ENCODE peak calls at places on chromosomes 11 and 22, in nine cellular contexts. S, D, Y, B, Q, X, P, L and H are unnamed samples.

GRCh38 chr11:71331631-71332030 is 79.3 kb upstream of the SHANK2 start:
- DNase-seq in S (no peak), D (no peak), Y (no peak), B (no peak), Q (no peak), X (no peak), P (no peak), L (no peak), H (no peak)

GRCh38 chr22:23696326-23696851 is 5.6 kb downstream of the RGL4 start:
- DNase-seq in S (no peak), D (no peak), Y (peak), B (no peak), Q (no peak), X (no peak), P (no peak), L (no peak), H (no peak)

GRCh38 chr22:17665248-17665647 is 26.7 kb downstream of the BCL2L13 start:
- DNase-seq in S (no peak), D (no peak), Y (no peak), B (no peak), Q (no peak), X (no peak), P (no peak), L (no peak), H (no peak)

GRCh38 chr11:35546317-35546716 is 20.9 kb upstream of the PAMR1 start:
- DNase-seq in S (no peak), D (no peak), Y (no peak), B (no peak), Q (no peak), X (no peak), P (no peak), L (no peak), H (no peak)

GRCh38 chr11:110182886-110183285 is 89.7 kb downstream of the ZC3H12C start:
- DNase-seq in S (no peak), D (peak), Y (no peak), B (no peak), Q (no peak), X (no peak), P (no peak), L (peak), H (peak)

GRCh38 chr11:81644239-81644840 is 1089.3 kb downstream of the FAM181B start:
- DNase-seq in S (peak), D (peak), Y (peak), B (peak), Q (no peak), X (peak), P (peak), L (no peak), H (peak)

GRCh38 chr11:46279393-46280099 is 2.1 kb downstream of the CREB3L1 start:
- DNase-seq in S (peak), D (no peak), Y (no peak), B (peak), Q (peak), X (no peak), P (peak), L (peak), H (no peak)

GRCh38 chr11:70073188-70073817 is 4.8 kb upstream of the ANO1 start:
- DNase-seq in S (no peak), D (no peak), Y (no peak), B (no peak), Q (no peak), X (no peak), P (no peak), L (peak), H (no peak)

GRCh38 chr22:22751043-22751603 is 106.7 kb downstream of the GGTLC2 start:
- DNase-seq in S (no peak), D (no peak), Y (no peak), B (no peak), Q (no peak), X (no peak), P (no peak), L (no peak), H (no peak)

GRCh38 chr11:68282141-68282860 is 10.5 kb upstream of the C11orf24 start:
- DNase-seq in S (no peak), D (no peak), Y (peak), B (no peak), Q (no peak), X (no peak), P (no peak), L (peak), H (no peak)

GRCh38 chr22:39384750-39385480 is 14.7 kb upstream of the TAB1 start:
- DNase-seq in S (no peak), D (no peak), Y (no peak), B (no peak), Q (no peak), X (no peak), P (no peak), L (peak), H (no peak)

GRCh38 chr11:62392506-62392905 is 26.3 kb upstream of the SCGB1A1 start:
- DNase-seq in S (no peak), D (no peak), Y (no peak), B (no peak), Q (no peak), X (no peak), P (no peak), L (no peak), H (no peak)

GRCh38 chr22:24146791-24147353 is 34.4 kb upstream of the SUSD2 start:
- DNase-seq in S (no peak), D (peak), Y (no peak), B (peak), Q (peak), X (peak), P (no peak), L (peak), H (no peak)

GRCh38 chr22:47082505-47082904 is 320.1 kb downstream of the TBC1D22A start:
- DNase-seq in S (no peak), D (no peak), Y (no peak), B (no peak), Q (no peak), X (no peak), P (no peak), L (no peak), H (no peak)

GRCh38 chr11:125799808-125800207 is 11.9 kb downstream of the PATE3 start:
- DNase-seq in S (no peak), D (no peak), Y (no peak), B (no peak), Q (no peak), X (no peak), P (no peak), L (no peak), H (no peak)

GRCh38 chr11:132078230-132078629 is 707.8 kb downstream of the NTM start:
- DNase-seq in S (no peak), D (no peak), Y (no peak), B (no peak), Q (no peak), X (no peak), P (peak), L (no peak), H (no peak)